ENCODE peak calls at places on chromosomes 1 and 21, in four cellular contexts. P, S, J and U are unnamed samples.

GRCh38 chr1:209601809-209602657 is 18.5 kb downstream of the CAMK1G start:
- DNase-seq in P (peak; percentile 50), S (no peak), J (peak; percentile 47), U (peak; percentile 52)

GRCh38 chr1:26582836-26583460 is 53.4 kb downstream of the RPS6KA1 start:
- DNase-seq in S (no peak), J (no peak), P (no peak), U (no peak)

GRCh38 chr1:219927956-219928790 is at the start of gene SLC30A10:
- DNase-seq in J (peak; percentile 77), P (peak; percentile 88), S (peak; percentile 95), U (no peak)

GRCh38 chr1:19220080-19220846 is 10.2 kb upstream of the UBR4 start:
- DNase-seq in S (no peak), P (no peak), J (no peak), U (no peak)

GRCh38 chr1:151024540-151025146 is 11.7 kb upstream of the BNIPL start:
- DNase-seq in S (peak; percentile 80), P (peak; percentile 73), J (peak; percentile 83), U (peak; percentile 46)

GRCh38 chr1:34740161-34740875 is 14.5 kb upstream of the GJB5 start:
- DNase-seq in S (no peak), P (no peak), J (peak; percentile 70), U (no peak)

GRCh38 chr1:202016022-202016624 is 5.7 kb downstream of the ELF3 start:
- DNase-seq in P (peak; percentile 68), S (no peak), J (no peak), U (no peak)

GRCh38 chr21:36150192-36150711 is 6.4 kb upstream of the DOP1B start:
- DNase-seq in J (no peak), P (peak; percentile 16), S (no peak), U (no peak)

GRCh38 chr21:44869860-44870747 is 3.4 kb downstream of the PTTG1IP start:
- DNase-seq in S (no peak), J (peak; percentile 40), P (peak; percentile 51), U (peak; percentile 93)

GRCh38 chr1:198620951-198621824 is 17.7 kb upstream of the PTPRC start:
- DNase-seq in S (no peak), J (no peak), P (peak; percentile 50), U (no peak)

GRCh38 chr1:198627436-198628063 is 11.3 kb upstream of the PTPRC start:
- DNase-seq in S (no peak), J (no peak), P (no peak), U (no peak)

GRCh38 chr1:198622532-198623218 is 16.2 kb upstream of the PTPRC start:
- DNase-seq in J (no peak), S (no peak), P (no peak), U (no peak)

GRCh38 chr1:198623920-198624647 is 14.8 kb upstream of the PTPRC start:
- DNase-seq in P (peak; percentile 27), S (no peak), J (no peak), U (no peak)

DNA sequence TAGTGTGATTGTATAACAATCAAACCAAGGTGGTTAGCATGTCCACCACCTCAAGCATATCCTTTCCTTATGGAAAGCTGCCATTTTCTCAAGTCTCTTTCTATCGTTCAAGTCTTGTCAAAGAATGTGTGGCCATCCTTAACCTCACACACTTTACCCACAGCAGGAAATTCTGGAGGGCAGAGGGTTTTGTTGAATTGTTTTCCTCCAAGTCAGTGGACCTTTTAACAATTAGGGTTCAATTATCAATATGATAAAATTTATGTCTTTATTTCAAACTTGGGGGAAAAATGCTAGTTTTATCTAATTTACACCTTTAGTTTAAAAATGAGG is 14.2 kb upstream of the PTPRC start:
- DNase-seq in S (no peak), J (no peak), P (no peak), U (no peak)
- H3K4me3 ChIP-seq in S (no peak overlapping the region), J (no peak overlapping the region), P (no peak overlapping the region), U (no peak overlapping the region)

DNA sequence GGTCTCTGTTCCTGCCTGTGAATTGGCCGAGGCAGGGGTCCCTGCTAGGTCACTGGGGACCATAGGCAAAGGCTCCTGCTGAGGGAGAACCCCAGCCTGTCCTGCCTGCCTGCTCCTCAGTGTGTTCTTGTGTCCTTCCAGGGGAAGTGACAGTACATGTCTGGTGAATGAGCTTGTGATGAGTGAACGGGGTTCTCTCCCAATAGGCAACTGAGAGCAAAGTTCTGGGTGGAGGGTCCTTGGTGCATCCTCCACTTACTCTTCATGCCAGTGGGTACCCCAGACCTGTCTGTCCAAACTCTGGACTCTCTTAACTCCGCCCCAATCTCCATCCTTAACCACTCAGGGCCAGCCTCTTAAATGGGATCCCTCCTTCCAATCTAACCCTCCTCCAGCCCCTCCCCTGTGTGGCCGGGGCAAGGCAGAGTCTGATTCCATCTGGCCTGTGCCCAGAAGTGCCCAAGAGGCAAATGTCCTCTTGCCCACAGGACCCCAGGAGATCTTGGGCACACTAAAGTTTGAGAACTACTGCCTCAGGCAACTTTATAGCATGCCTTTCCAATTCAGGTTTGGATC is 2.0 kb downstream of the XKR8 start:
- DNase-seq in P (no peak), S (no peak), J (no peak), U (no peak)
- H3K4me3 ChIP-seq in P (no peak overlapping the region), S (no peak overlapping the region), J (no peak overlapping the region), U (peak overlapping the region; percentile 84)

GRCh38 chr1:15736666-15737229 is 690 bp downstream of the SLC25A34 start:
- DNase-seq in J (no peak), S (peak; percentile 91), P (peak; percentile 95), U (no peak)
- H3K4me3 ChIP-seq in J (no peak overlapping the region), S (peak overlapping the region; percentile 54), P (peak overlapping the region; percentile 66), U (no peak overlapping the region)

DNA sequence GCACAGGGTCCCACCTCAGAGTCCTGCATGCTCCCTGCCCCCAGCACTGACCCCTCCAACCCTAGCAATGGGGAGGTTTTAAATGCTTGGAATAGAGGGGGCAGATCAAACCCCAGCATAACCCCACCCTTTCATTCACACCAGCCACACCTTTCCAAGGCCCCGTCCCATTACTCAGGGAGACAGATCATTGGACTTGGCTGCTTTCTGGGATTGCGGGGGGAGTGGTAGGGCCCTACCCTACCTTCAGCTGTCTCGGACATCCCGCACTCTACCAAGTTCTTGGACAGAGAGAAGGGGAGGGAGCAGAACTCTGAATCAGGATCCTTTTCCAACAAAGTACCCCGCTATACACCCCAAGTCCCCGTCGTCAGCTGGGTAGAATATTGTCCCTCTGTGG is 983 bp downstream of the PADI2 start:
- DNase-seq in P (no peak), S (no peak), J (no peak), U (no peak)
- H3K4me3 ChIP-seq in P (no peak overlapping the region), S (no peak overlapping the region), J (peak overlapping the region; percentile 55), U (no peak overlapping the region)

GRCh38 chr1:76585980-76586674 is 281.2 kb upstream of the ST6GALNAC5 start:
- DNase-seq in P (no peak), J (no peak), S (no peak), U (no peak)

GRCh38 chr1:76587213-76587612 is 280.1 kb upstream of the ST6GALNAC5 start:
- DNase-seq in S (no peak), J (no peak), P (no peak), U (no peak)

GRCh38 chr1:76583875-76584477 is 283.3 kb upstream of the ST6GALNAC5 start:
- DNase-seq in J (no peak), P (no peak), S (no peak), U (no peak)

GRCh38 chr1:76580206-76580605 is 287.1 kb upstream of the ST6GALNAC5 start:
- DNase-seq in P (no peak), S (no peak), J (no peak), U (no peak)

GRCh38 chr1:76583237-76583868 is 283.9 kb upstream of the ST6GALNAC5 start:
- DNase-seq in P (no peak), J (no peak), S (no peak), U (no peak)
- H3K4me3 ChIP-seq in P (no peak overlapping the region), J (no peak overlapping the region), S (no peak overlapping the region), U (no peak overlapping the region)

DNA sequence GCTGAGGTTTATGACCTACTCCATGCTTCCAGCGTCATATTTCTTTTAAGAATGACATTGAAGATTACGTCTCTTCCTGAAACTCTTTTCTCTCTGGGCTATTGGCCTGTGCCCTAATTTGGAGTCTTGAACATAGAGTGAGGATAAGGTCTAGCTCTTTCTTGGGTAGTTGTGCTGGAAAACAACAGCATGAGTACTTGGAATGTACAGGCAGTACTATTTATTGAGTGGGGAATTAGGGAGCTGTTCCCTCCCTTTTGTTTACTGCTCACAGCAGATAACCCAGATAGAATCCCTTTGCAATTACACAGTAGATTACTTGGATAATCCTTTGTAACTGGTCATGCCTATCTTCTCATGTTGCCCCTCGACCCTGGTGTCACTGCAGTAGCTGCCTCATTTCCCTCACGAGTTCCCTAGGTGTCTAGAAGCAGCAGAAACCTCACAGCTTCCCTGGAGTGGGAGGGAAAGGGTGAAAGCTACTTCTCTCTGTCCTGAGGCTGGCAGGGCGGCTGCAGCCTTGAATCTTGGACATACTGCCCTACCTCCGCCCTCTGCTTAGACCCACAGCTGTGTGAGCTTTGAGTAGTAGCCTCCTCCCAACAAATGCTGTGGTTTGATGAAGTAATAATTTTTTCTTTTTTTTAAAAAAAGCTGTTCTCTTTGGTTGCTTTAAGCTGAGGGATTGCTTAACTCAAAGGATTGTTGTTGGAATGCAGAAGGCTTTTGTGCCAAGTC is 70.5 kb downstream of the FGGY start:
- DNase-seq in S (no peak), J (peak; percentile 34), P (no peak), U (no peak)
- H3K4me3 ChIP-seq in S (no peak overlapping the region), J (no peak overlapping the region), P (no peak overlapping the region), U (no peak overlapping the region)

DNA sequence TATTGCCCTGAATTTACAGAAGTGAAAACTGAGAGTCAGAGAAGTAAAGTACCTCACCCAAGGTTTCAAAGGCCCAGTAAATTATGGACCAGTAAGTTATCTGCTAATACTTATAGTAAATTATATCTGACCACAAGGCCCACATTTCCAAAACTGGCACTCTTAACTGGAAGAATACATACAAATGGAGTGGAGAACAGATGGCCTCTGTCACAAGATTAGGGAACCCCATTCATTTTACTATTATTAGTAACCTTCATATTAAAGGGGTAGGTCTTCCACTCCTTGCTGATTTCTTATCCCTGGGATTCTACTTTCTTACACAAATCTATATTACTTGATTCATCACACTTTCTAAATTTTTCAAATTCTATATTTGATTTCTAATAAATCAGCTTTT is 588.8 kb downstream of the NEGR1 start:
- DNase-seq in J (no peak), P (no peak), S (no peak), U (no peak)
- H3K4me3 ChIP-seq in J (no peak overlapping the region), P (no peak overlapping the region), S (no peak overlapping the region), U (no peak overlapping the region)